ENCODE peak calls at places on chromosomes 6 and 20, in five cellular contexts. M is fibroblast of villous mesenchyme, Z is mucosa of descending colon, J is stomach, R is GM12865. O is an unnamed sample.
A peak's percentile ranks its signal among the peaks of the same experiment; 100 is the strongest.

GRCh38 chr20:50237349-50237748 is 46.7 kb downstream of the CEBPB start:
- DNase-seq in M (no peak), J (peak; percentile 48), R (no peak), Z (no peak), O (no peak)

GRCh38 chr6:121896771-121897170 is 461.3 kb downstream of the GJA1 start:
- DNase-seq in M (peak; percentile 49), J (no peak), Z (no peak), R (no peak), O (no peak)

GRCh38 chr20:41897708-41898107 is 279.5 kb upstream of the CHD6 start:
- DNase-seq in R (no peak), M (no peak), J (no peak), Z (no peak), O (no peak)

GRCh38 chr6:69887714-69888345 is 21.5 kb downstream of the COL19A1 start:
- DNase-seq in R (no peak), M (no peak), Z (no peak), J (no peak), O (no peak)

GRCh38 chr6:138007014-138007472 is 100.2 kb downstream of the PERP start:
- DNase-seq in Z (peak; percentile 41), J (peak; percentile 40), M (peak; percentile 11), R (peak; percentile 31), O (peak; percentile 16)

GRCh38 chr6:119495230-119495683 is 145.7 kb upstream of the MAN1A1 start:
- DNase-seq in Z (peak; percentile 74), R (no peak), M (no peak), J (peak; percentile 30), O (no peak)

GRCh38 chr6:7991992-7992815 is 72.0 kb downstream of the BLOC1S5 start:
- DNase-seq in M (peak; percentile 91), J (no peak), R (peak; percentile 79), Z (peak; percentile 34), O (peak; percentile 94)

GRCh38 chr6:164144316-164144715 is 729.8 kb downstream of the QKI start:
- DNase-seq in Z (no peak), M (no peak), R (no peak), J (no peak), O (no peak)

GRCh38 chr6:163958646-163959045 is 544.1 kb downstream of the QKI start:
- DNase-seq in M (no peak), Z (no peak), J (no peak), R (peak; percentile 11), O (no peak)

GRCh38 chr20:53677447-53678314 is 84.0 kb upstream of the ZNF217 start:
- DNase-seq in Z (peak; percentile 81), J (peak; percentile 47), R (no peak), M (peak; percentile 79), O (peak; percentile 77)

GRCh38 chr6:157339432-157339831 is 16.1 kb upstream of the TMEM242 start:
- DNase-seq in R (no peak), M (no peak), Z (no peak), J (no peak), O (no peak)

GRCh38 chr6:139779988-139780774 is 405.7 kb upstream of the CITED2 start:
- DNase-seq in M (no peak), R (no peak), Z (no peak), J (no peak), O (no peak)

GRCh38 chr6:42889815-42890214 is 10.4 kb downstream of the RPL7L1 start:
- DNase-seq in Z (peak; percentile 18), J (no peak), M (no peak), R (peak; percentile 34), O (no peak)

GRCh38 chr20:56091635-56092180 is 86.4 kb upstream of the CBLN4 start:
- DNase-seq in J (no peak), M (no peak), R (no peak), Z (no peak), O (no peak)

GRCh38 chr6:10441004-10441654 is 26.3 kb upstream of the TFAP2A start:
- DNase-seq in J (no peak), Z (no peak), R (no peak), M (peak; percentile 84), O (peak; percentile 86)

GRCh38 chr6:53658992-53659391 is 6.6 kb downstream of the KLHL31 start:
- DNase-seq in J (no peak), Z (no peak), M (peak; percentile 5), R (no peak), O (no peak)

GRCh38 chr20:63082308-63082938 is 75.7 kb upstream of the BHLHE23 start:
- DNase-seq in J (peak; percentile 39), M (peak; percentile 28), R (no peak), Z (peak; percentile 69), O (peak; percentile 38)

GRCh38 chr20:38127011-38127621 is 38.0 kb downstream of the TGM2 start:
- DNase-seq in R (no peak), M (peak; percentile 93), J (peak; percentile 43), Z (no peak), O (peak; percentile 72)

GRCh38 chr6:158347335-158347734 is 35.1 kb downstream of the TULP4 start:
- DNase-seq in M (no peak), Z (no peak), J (no peak), R (no peak), O (no peak)

GRCh38 chr6:106461084-106461483 is 100.6 kb downstream of the CRYBG1 start:
- DNase-seq in M (no peak), Z (no peak), J (no peak), R (no peak), O (no peak)

GRCh38 chr6:127146935-127147334 is 28.5 kb downstream of the RSPO3 start:
- DNase-seq in J (no peak), M (peak; percentile 91), R (no peak), Z (no peak), O (peak; percentile 65)

GRCh38 chr6:130600880-130601341 is 226.3 kb upstream of the SMLR1 start:
- DNase-seq in R (no peak), M (peak; percentile 81), J (no peak), Z (no peak), O (peak; percentile 43)

GRCh38 chr20:36744764-36745191 is 1.1 kb downstream of the NDRG3 start:
- DNase-seq in Z (no peak), M (no peak), J (peak; percentile 48), R (no peak), O (peak; percentile 57)

GRCh38 chr20:31476648-31477220 is 1.6 kb downstream of the REM1 start:
- DNase-seq in R (no peak), M (no peak), Z (no peak), J (no peak), O (peak; percentile 65)

GRCh38 chr6:2545351-2545750 is 205.4 kb downstream of the MYLK4 start:
- DNase-seq in R (no peak), J (no peak), M (no peak), Z (no peak), O (no peak)

GRCh38 chr6:2546941-2547716 is 203.6 kb downstream of the MYLK4 start:
- DNase-seq in Z (no peak), M (peak; percentile 44), R (no peak), J (no peak), O (no peak)

GRCh38 chr6:2542101-2542857 is 208.4 kb downstream of the MYLK4 start:
- DNase-seq in Z (no peak), R (no peak), J (no peak), M (no peak), O (no peak)

GRCh38 chr6:2542858-2543218 is 207.9 kb downstream of the MYLK4 start:
- DNase-seq in M (peak; percentile 94), J (no peak), Z (peak; percentile 42), R (peak; percentile 72), O (peak; percentile 90)
- H3K4me3 ChIP-seq in M (no peak overlapping the region), J (no peak overlapping the region), Z (no peak overlapping the region), R (no peak overlapping the region), O (no peak overlapping the region)

DNA sequence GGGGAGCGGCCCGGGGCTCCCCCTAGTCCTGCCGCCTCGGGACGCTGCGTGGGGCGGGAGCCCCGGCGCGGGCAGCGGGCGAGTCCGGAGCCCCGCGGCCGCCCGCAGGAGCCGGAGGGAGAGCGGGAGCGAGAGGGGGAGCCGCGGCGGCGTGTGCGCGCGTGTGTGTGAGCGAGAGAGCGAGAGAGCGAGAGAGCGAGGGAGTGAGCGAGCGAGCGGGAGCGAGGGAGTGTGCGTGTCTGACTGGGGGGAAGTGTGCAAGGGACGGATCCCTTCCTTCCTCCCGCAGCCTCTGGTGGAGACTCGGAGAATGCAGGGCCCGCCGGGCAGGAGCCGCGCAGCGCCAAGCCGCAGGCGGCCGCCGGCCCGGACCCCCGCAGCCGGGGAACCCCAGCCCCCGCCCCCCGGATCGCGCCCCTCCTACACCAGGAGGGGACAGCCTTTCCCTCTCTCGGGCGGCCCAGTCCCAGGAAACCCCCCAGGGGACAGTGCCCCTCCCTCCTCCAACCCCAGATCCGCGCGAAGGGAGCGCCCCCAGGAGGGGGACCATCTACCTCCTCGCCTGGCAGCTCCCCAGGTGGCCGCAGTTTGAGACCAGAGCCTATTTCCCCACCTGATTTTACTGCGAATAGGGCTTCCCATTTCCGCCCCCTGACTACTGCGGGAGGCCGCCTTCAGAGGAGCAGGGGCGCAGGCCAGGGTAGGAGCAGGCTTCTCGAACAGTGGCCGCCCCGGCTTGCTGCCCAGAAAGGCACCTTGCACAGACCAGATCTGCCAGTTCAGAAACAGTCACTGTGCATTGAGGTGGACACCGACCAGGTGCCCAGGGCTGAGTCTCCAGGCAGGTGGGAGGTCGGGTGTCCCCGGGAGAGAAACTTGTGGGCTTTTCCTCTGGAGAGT is at the start of gene CDH22:
- DNase-seq in Z (no peak), J (peak; percentile 45), R (peak; percentile 13), M (peak; percentile 20), O (peak; percentile 32)
- H3K4me3 ChIP-seq in Z (no peak within 1 kb of the TSS), J (peak within 1 kb of the TSS; percentile 62), R (peak within 1 kb of the TSS; percentile 17), M (peak within 1 kb of the TSS; percentile 23), O (no peak within 1 kb of the TSS)

GRCh38 chr6:85867595-85867994 is 224.9 kb upstream of the SYNCRIP start:
- DNase-seq in J (no peak), R (no peak), M (no peak), Z (no peak), O (no peak)

GRCh38 chr6:85865665-85866372 is 223.1 kb upstream of the SYNCRIP start:
- DNase-seq in R (peak; percentile 37), M (peak; percentile 65), J (no peak), Z (peak; percentile 48), O (peak; percentile 86)

GRCh38 chr6:85866758-85867401 is 224.2 kb upstream of the SYNCRIP start:
- DNase-seq in M (no peak), J (no peak), R (no peak), Z (no peak), O (no peak)

GRCh38 chr6:85866373-85866740 is 223.7 kb upstream of the SYNCRIP start:
- DNase-seq in Z (no peak), J (no peak), R (no peak), M (no peak), O (peak; percentile 55)

GRCh38 chr6:85864453-85865401 is 222.0 kb upstream of the SYNCRIP start:
- DNase-seq in M (peak; percentile 13), J (peak; percentile 58), R (no peak), Z (no peak), O (peak; percentile 43)
- H3K4me3 ChIP-seq in M (no peak overlapping the region), J (peak overlapping the region; percentile 34), R (no peak overlapping the region), Z (no peak overlapping the region), O (peak overlapping the region; percentile 56)

DNA sequence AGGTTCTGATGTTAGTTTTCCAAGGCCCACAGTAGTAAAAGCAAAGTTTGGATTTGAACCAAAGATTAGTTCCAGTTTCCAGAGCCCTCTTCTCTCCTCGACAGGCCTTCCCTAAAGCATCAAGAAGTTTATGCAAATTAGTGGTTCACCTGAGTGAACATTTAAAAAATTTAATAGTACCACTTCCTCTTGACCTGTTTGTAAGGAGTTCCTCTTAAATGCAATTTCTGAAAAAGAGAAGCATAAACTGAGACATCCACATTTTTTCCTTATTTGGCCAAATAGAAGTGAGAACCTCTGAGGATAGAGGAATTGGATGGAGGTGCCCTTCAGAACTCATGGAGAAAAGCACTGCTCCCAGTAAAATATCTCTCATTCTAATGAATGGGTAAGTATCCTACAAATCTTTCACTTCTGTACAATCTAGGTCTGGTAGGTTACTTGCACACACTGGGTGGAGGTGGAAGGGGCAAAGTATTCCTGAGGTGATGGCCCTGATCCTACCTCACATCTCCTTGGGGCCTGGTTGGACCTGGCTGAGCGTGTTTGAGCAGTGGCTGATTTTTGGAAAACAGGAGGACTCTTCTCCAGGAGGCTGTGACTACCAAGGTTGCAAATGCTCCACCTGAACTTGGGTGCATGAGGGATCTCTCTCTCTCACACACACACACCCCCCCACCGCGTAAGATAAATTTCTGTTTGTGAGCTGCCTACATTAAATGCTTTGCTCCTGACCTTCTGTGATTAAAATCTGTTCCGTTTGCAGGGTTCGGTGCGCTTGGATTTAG is 1.0 kb upstream of the DSE start:
- DNase-seq in Z (no peak), J (no peak), M (peak; percentile 8), R (peak; percentile 52), O (no peak)
- H3K4me3 ChIP-seq in Z (no peak overlapping the region), J (peak overlapping the region; percentile 83), M (peak overlapping the region; percentile 86), R (peak overlapping the region; percentile 99), O (peak overlapping the region; percentile 88)